ENCODE peak calls at places on chromosomes 3 and 15, in nine cellular contexts. I is CD4-positive, alpha-beta T cell; D is adrenal gland; J is cardiac fibroblast; U is HL-60; E is AG09309; M is uterus; H is astrocyte of the spinal cord; V is WTC11. Q is an unnamed sample.
A peak's percentile ranks its signal among the peaks of the same experiment; 100 is the strongest.

GRCh38 chr15:87477759-87478687 is 778.5 kb downstream of the NTRK3 start:
- DNase-seq in I (no peak), D (peak; percentile 52), J (peak; percentile 85), U (no peak), E (peak; percentile 16), M (peak; percentile 39), H (peak; percentile 89), V (no peak), Q (no peak)

GRCh38 chr3:41144631-41145030 is 54.7 kb upstream of the CTNNB1 start:
- DNase-seq in I (no peak), D (no peak), J (no peak), U (no peak), E (no peak), M (no peak), H (no peak), V (no peak), Q (no peak)

GRCh38 chr15:43346305-43346704 is 15.9 kb upstream of the LCMT2 start:
- DNase-seq in I (no peak), D (no peak), J (peak; percentile 14), U (no peak), E (no peak), M (no peak), H (no peak), V (no peak), Q (no peak)

GRCh38 chr15:78830514-78831228 is 19.4 kb upstream of the ADAMTS7 start:
- DNase-seq in I (no peak), D (no peak), J (no peak), U (no peak), E (no peak), M (no peak), H (no peak), V (no peak), Q (no peak)

GRCh38 chr15:39369768-39370167 is 211.1 kb upstream of the THBS1 start:
- DNase-seq in I (no peak), D (no peak), J (no peak), U (no peak), E (no peak), M (no peak), H (no peak), V (no peak), Q (no peak)

GRCh38 chr3:14523792-14524191 is 16.4 kb downstream of the GRIP2 start:
- DNase-seq in I (no peak), D (no peak), J (peak; percentile 27), U (no peak), E (peak; percentile 1), M (no peak), H (no peak), V (no peak), Q (no peak)

GRCh38 chr3:46700772-46701171 is 420 bp upstream of the TMIE start:
- DNase-seq in I (no peak), D (peak; percentile 75), J (no peak), U (no peak), E (no peak), M (peak; percentile 48), H (no peak), V (no peak), Q (no peak)

GRCh38 chr15:81301815-81302399 is 22.0 kb downstream of the STARD5 start:
- DNase-seq in I (no peak), D (no peak), J (no peak), U (no peak), E (no peak), M (no peak), H (no peak), V (no peak), Q (no peak)

GRCh38 chr15:90141646-90142045 is 39.4 kb upstream of the IDH2 start:
- DNase-seq in I (no peak), D (no peak), J (peak; percentile 43), U (peak; percentile 28), E (no peak), M (no peak), H (peak; percentile 32), V (no peak), Q (no peak)

GRCh38 chr15:57316451-57316850 is 59.9 kb upstream of the CGNL1 start:
- DNase-seq in I (no peak), D (no peak), J (no peak), U (no peak), E (no peak), M (no peak), H (no peak), V (no peak), Q (no peak)

GRCh38 chr15:37221671-37222207 is 121.4 kb upstream of the MEIS2 start:
- DNase-seq in I (no peak), D (no peak), J (no peak), U (no peak), E (no peak), M (no peak), H (no peak), V (no peak), Q (no peak)

GRCh38 chr15:66735909-66736305 is 33.9 kb downstream of the SMAD6 start:
- DNase-seq in I (no peak), D (no peak), J (no peak), U (no peak), E (no peak), M (peak; percentile 57), H (no peak), V (no peak), Q (no peak)

GRCh38 chr3:126961791-126962461 is 21.0 kb upstream of the PLXNA1 start:
- DNase-seq in I (no peak), D (no peak), J (no peak), U (no peak), E (no peak), M (peak; percentile 45), H (no peak), V (no peak), Q (no peak)

GRCh38 chr3:4036046-4036445 is 236.8 kb downstream of the LRRN1 start:
- DNase-seq in I (no peak), D (no peak), J (no peak), U (no peak), E (no peak), M (no peak), H (no peak), V (no peak), Q (no peak)

GRCh38 chr3:71443332-71443731 is 140.2 kb downstream of the FOXP1 start:
- DNase-seq in I (no peak), D (no peak), J (no peak), U (no peak), E (no peak), M (no peak), H (no peak), V (no peak), Q (no peak)

DNA sequence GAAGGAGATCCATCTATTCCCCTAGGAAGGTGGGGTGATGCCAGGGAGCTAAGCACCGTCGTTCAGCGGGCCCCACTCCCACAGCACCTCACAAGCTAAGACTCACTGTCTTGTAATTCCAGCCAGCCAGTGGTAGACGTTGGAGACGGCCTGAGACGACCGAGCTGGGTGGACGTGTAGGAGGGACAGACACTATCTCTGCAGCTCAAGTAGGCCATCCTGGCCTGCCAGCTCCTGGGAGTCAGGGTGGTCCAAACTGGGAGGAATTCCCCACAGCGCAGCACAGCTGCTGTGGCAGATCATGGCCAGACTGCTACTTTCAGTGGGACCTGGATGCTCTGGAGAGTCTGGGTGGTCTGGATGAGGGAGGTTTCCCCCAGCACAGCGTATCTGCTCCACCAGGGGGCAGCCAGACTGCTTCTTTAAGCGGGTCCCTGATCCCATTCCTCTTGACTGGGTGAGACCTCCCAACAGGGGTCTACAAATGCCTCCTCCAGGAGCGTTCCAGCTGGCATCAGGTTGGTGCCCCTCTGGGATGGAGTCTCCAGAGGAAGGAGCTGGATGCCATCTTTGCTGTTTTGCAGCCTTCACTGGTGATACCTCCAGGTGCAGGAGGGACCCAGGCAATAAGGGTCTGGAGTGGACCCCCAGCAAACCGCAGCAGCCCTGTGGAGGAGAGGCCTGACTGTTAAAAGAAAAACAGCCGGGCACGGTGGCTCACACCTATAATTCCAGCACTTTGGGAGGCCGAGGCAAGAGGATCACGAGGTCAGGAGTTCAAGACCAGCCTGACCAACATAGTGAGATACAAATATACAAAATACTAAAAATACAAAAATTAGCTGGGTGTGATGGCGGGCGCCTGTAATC is 27.6 kb downstream of the GNB5 start:
- DNase-seq in I (no peak), D (no peak), J (no peak), U (no peak), E (no peak), M (no peak), H (no peak), V (peak; percentile 80), Q (peak; percentile 24)
- TF ChIP-seq CTCF in I (peak; percentile 19), D (no peak), J (peak; percentile 20), U (no peak), E (no peak), M (no peak), H (peak; percentile 19), V (peak; percentile 44), Q (peak; percentile 40)

GRCh38 chr3:160956785-160957184 is 148.4 kb downstream of the B3GALNT1 start:
- DNase-seq in I (no peak), D (no peak), J (peak; percentile 68), U (peak; percentile 28), E (no peak), M (no peak), H (peak; percentile 36), V (no peak), Q (no peak)
- TF ChIP-seq CTCF in I (no peak), D (no peak), J (peak; percentile 64), U (no peak), E (peak; percentile 19), M (no peak), H (peak; percentile 44), V (no peak), Q (no peak)

GRCh38 chr15:29692527-29692926 is 129.7 kb downstream of the TJP1 start:
- DNase-seq in I (no peak), D (no peak), J (peak; percentile 27), U (no peak), E (no peak), M (no peak), H (no peak), V (no peak), Q (no peak)
- TF ChIP-seq CTCF in I (no peak), D (no peak), J (peak; percentile 58), U (no peak), E (peak; percentile 20), M (no peak), H (peak; percentile 31), V (no peak), Q (no peak)

GRCh38 chr3:123724306-123724705 is 139.5 kb upstream of the HACD2 start:
- DNase-seq in I (no peak), D (no peak), J (peak; percentile 45), U (no peak), E (no peak), M (no peak), H (no peak), V (peak; percentile 36), Q (no peak)
- TF ChIP-seq CTCF in I (no peak), D (no peak), J (peak; percentile 33), U (no peak), E (peak; percentile 48), M (no peak), H (peak; percentile 34), V (no peak), Q (no peak)

DNA sequence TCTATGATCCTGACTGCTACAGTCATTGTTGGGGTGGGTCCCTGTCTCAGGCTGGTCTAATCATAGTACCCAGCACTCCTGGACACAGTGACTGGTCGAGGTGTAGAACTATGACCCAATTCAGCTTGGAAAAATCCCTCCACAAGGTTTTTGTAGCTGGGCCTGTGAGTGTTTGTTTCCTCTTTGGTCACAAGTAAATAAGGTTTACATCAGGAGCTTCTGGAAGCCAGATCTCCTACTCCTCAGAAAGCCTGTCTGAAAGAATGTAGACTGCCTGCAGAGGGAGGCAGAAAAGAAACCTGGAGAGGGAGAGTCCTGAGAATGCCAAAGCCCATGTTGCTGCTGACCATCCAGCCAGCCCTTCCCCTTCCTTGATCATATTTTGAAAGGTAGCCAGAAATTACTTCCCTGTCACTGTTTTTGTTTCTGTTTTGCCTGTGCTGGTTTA is 123.2 kb downstream of the RAP2B start:
- DNase-seq in I (no peak), D (no peak), J (peak; percentile 50), U (no peak), E (no peak), M (no peak), H (peak; percentile 44), V (no peak), Q (no peak)
- TF ChIP-seq CTCF in I (no peak), D (no peak), J (no peak), U (no peak), E (peak; percentile 17), M (no peak), H (peak; percentile 14), V (no peak), Q (no peak)

Q was measured in neural crest cell.